ENCODE peak calls at places on chromosomes 5 and 9, in six cellular contexts. I is BJ, C is GM06990, L is A549, Y is heart right ventricle, N is cardiac fibroblast. H is an unnamed sample.

GRCh38 chr5:131996210-131997025 is 15.0 kb downstream of the ACSL6 start:
- DNase-seq in I (no peak), C (no peak), L (no peak), Y (no peak), N (no peak), H (no peak)

GRCh38 chr5:171622010-171622409 is 163.6 kb upstream of the SMIM23 start:
- DNase-seq in I (no peak), C (no peak), L (no peak), Y (peak), N (no peak), H (no peak)

GRCh38 chr5:59715228-59715627 is 178.3 kb downstream of the PDE4D start:
- DNase-seq in I (no peak), C (no peak), L (no peak), Y (no peak), N (no peak), H (no peak)

GRCh38 chr9:18472915-18473314 is 1.0 kb upstream of the ADAMTSL1 start:
- DNase-seq in I (no peak), C (no peak), L (no peak), Y (peak), N (no peak), H (no peak)

GRCh38 chr9:119709431-119709830 is 340.2 kb upstream of the BRINP1 start:
- DNase-seq in I (no peak), C (no peak), L (no peak), Y (no peak), N (no peak), H (no peak)

GRCh38 chr5:79133121-79133656 is 21.6 kb downstream of the BHMT start:
- DNase-seq in I (no peak), C (no peak), L (no peak), Y (no peak), N (peak), H (peak)

GRCh38 chr5:169085656-169086055 is 215.3 kb downstream of the SLIT3 start:
- DNase-seq in I (no peak), C (no peak), L (no peak), Y (no peak), N (no peak), H (no peak)

GRCh38 chr5:142694092-142694856 is 8.4 kb upstream of the FGF1 start:
- DNase-seq in I (no peak), C (no peak), L (no peak), Y (no peak), N (no peak), H (no peak)

GRCh38 chr5:112967520-112968083 is 9.0 kb upstream of the DCP2 start:
- DNase-seq in I (no peak), C (no peak), L (no peak), Y (no peak), N (no peak), H (no peak)

GRCh38 chr9:94680621-94681020 is 41.3 kb upstream of the FBP1 start:
- DNase-seq in I (no peak), C (no peak), L (no peak), Y (no peak), N (no peak), H (no peak)

GRCh38 chr9:94672811-94673487 is 33.6 kb upstream of the FBP1 start:
- DNase-seq in I (peak), C (no peak), L (no peak), Y (no peak), N (peak), H (peak)

GRCh38 chr9:94680020-94680419 is 40.7 kb upstream of the FBP1 start:
- DNase-seq in I (no peak), C (no peak), L (no peak), Y (no peak), N (no peak), H (no peak)

GRCh38 chr9:94675008-94675841 is 35.9 kb upstream of the FBP1 start:
- DNase-seq in I (peak), C (no peak), L (no peak), Y (no peak), N (peak), H (peak)

GRCh38 chr9:94676446-94677148 is 37.3 kb upstream of the FBP1 start:
- DNase-seq in I (no peak), C (no peak), L (no peak), Y (no peak), N (no peak), H (no peak)
- TF ChIP-seq CTCF in I (no peak), C (no peak), L (no peak), Y (no peak), N (no peak), H (no peak)

GRCh38 chr9:113888361-113888760 is 12.3 kb downstream of the ZNF618 start:
- DNase-seq in I (no peak), C (no peak), L (no peak), Y (no peak), N (no peak), H (no peak)

GRCh38 chr9:113887436-113887835 is 11.3 kb downstream of the ZNF618 start:
- DNase-seq in I (no peak), C (no peak), L (no peak), Y (no peak), N (no peak), H (no peak)

GRCh38 chr9:113886003-113886324 is 9.9 kb downstream of the ZNF618 start:
- DNase-seq in I (no peak), C (no peak), L (no peak), Y (no peak), N (peak), H (no peak)

GRCh38 chr9:113886471-113886870 is 10.4 kb downstream of the ZNF618 start:
- DNase-seq in I (no peak), C (no peak), L (no peak), Y (no peak), N (peak), H (no peak)

GRCh38 chr9:113886933-113887332 is 10.8 kb downstream of the ZNF618 start:
- DNase-seq in I (no peak), C (no peak), L (no peak), Y (no peak), N (peak), H (no peak)
- H3K4me3 ChIP-seq in I (no peak), C (no peak), L (no peak), Y (peak), N (no peak), H (no peak)

DNA sequence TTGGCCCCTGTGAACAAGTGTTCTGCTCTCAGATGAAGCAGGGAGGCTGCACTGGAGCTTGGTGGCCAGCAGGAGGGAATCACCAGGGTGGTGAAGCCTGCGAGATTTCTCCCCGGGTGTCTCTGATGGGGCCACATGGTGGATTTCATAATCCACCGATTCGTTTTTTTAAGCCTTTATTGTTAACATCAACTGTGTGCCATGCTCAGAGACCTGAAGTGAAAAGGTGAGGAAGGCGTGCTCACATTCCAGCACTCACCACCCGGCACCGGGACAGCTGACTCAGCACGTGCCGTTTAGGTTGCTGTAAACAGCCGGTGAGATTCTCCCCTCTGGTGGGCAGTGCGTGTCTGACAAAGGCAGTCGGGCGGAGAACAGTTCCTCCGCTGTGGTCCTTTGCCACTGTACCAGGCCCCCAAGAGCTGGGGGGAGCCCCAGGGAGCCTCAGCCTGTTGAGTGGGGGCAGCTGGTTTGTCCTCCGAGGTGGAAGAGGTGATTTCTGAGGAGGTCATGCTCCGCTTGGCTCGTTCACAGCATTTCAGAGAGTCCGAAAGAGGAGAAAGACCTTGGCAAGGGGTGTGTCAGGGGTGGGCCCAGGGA is 12.7 kb upstream of the AHRR start:
- DNase-seq in I (no peak), C (no peak), L (peak), Y (no peak), N (peak), H (peak)
- TF ChIP-seq CTCF in I (peak), C (no peak), L (no peak), Y (peak), N (peak), H (peak)

GRCh38 chr9:15961217-15961616 is 408.4 kb downstream of the CCDC171 start:
- DNase-seq in I (no peak), C (no peak), L (no peak), Y (no peak), N (peak), H (peak)

GRCh38 chr9:15965246-15965745 is 412.5 kb downstream of the CCDC171 start:
- DNase-seq in I (no peak), C (no peak), L (no peak), Y (no peak), N (no peak), H (no peak)

GRCh38 chr9:15959663-15960062 is 406.8 kb downstream of the CCDC171 start:
- DNase-seq in I (no peak), C (no peak), L (no peak), Y (no peak), N (no peak), H (no peak)
- H3K4me3 ChIP-seq in I (no peak), C (no peak), L (no peak), Y (no peak), N (no peak), H (no peak)

GRCh38 chr5:146675700-146676099 is 159.7 kb upstream of the GPR151 start:
- DNase-seq in I (no peak), C (no peak), L (no peak), Y (no peak), N (no peak), H (no peak)
- TF ChIP-seq CTCF in I (no peak), C (no peak), L (no peak), Y (no peak), N (no peak), H (no peak)

GRCh38 chr5:4246447-4246846 is 650.8 kb downstream of the IRX1 start:
- DNase-seq in I (no peak), C (no peak), L (no peak), Y (no peak), N (no peak), H (no peak)
- H3K4me3 ChIP-seq in I (no peak), C (no peak), L (no peak), Y (no peak), N (no peak), H (no peak)

GRCh38 chr9:127828262-127829031 is 25.8 kb downstream of the FPGS start:
- DNase-seq in I (peak), C (no peak), L (peak), Y (peak), N (peak), H (peak)

GRCh38 chr9:127822108-127822507 is 19.4 kb downstream of the FPGS start:
- DNase-seq in I (no peak), C (no peak), L (no peak), Y (no peak), N (no peak), H (no peak)

GRCh38 chr9:127829205-127829935 is 25.1 kb downstream of the ENG start:
- DNase-seq in I (no peak), C (no peak), L (no peak), Y (no peak), N (no peak), H (no peak)

GRCh38 chr9:127826253-127826913 is 23.7 kb downstream of the FPGS start:
- DNase-seq in I (no peak), C (no peak), L (no peak), Y (no peak), N (no peak), H (no peak)

GRCh38 chr9:127825319-127826051 is 22.8 kb downstream of the FPGS start:
- DNase-seq in I (no peak), C (no peak), L (peak), Y (no peak), N (no peak), H (no peak)
- TF ChIP-seq CTCF in I (peak), C (peak), L (peak), Y (peak), N (peak), H (no peak)

GRCh38 chr9:35490910-35491465 is 1.1 kb downstream of the RUSC2 start:
- DNase-seq in I (no peak), C (no peak), L (no peak), Y (no peak), N (peak), H (peak)
- H3K4me3 ChIP-seq in I (peak), C (no peak), L (peak), Y (peak), N (peak), H (peak)

GRCh38 chr5:145859897-145860296 is 12.9 kb downstream of the GRXCR2 start:
- DNase-seq in I (no peak), C (no peak), L (no peak), Y (no peak), N (no peak), H (no peak)
- TF ChIP-seq CTCF in I (no peak), C (no peak), L (no peak), Y (no peak), N (no peak), H (peak)